ENCODE peak calls at places on chromosomes 5 and 9, in four cellular contexts. Q is DND-41, G is astrocyte, T is aorta. O is an unnamed sample.

GRCh38 chr5:54764691-54765090 is 220.7 kb downstream of the ESM1 start:
- DNase-seq in Q (no peak), G (no peak), T (no peak), O (no peak)

GRCh38 chr5:34914671-34915138 is 599 bp downstream of the RAD1 start:
- DNase-seq in Q (peak), G (peak), T (peak), O (no peak)

GRCh38 chr5:75331-76320 is 16.3 kb upstream of the PLEKHG4B start:
- DNase-seq in Q (no peak), G (no peak), T (no peak), O (no peak)

GRCh38 chr9:134935056-134936020 is 17.6 kb upstream of the FCN1 start:
- DNase-seq in Q (no peak), G (no peak), T (no peak), O (no peak)

GRCh38 chr9:83062653-83063527 is at the start of gene RASEF:
- DNase-seq in Q (no peak), G (peak), T (no peak), O (no peak)

GRCh38 chr5:149834246-149834855 is 104.2 kb downstream of the PPARGC1B start:
- DNase-seq in Q (peak), G (peak), T (peak), O (no peak)

GRCh38 chr5:126816649-126817048 is 39.7 kb downstream of the LMNB1 start:
- DNase-seq in Q (no peak), G (no peak), T (no peak), O (no peak)

GRCh38 chr5:172541119-172541763 is 86.9 kb upstream of the SH3PXD2B start:
- DNase-seq in Q (no peak), G (no peak), T (no peak), O (peak)

GRCh38 chr9:129354498-129354897 is 176.4 kb upstream of the IER5L start:
- DNase-seq in Q (no peak), G (no peak), T (no peak), O (no peak)

GRCh38 chr5:175035882-175036533 is 311.6 kb downstream of the MSX2 start:
- DNase-seq in Q (no peak), G (no peak), T (no peak), O (no peak)

GRCh38 chr9:121360975-121361374 is 9.1 kb downstream of the STOM start:
- DNase-seq in Q (no peak), G (peak), T (no peak), O (no peak)

GRCh38 chr5:127700237-127700766 is 2.9 kb upstream of the CCDC192 start:
- DNase-seq in Q (no peak), G (no peak), T (no peak), O (no peak)

GRCh38 chr5:141850183-141850768 is 27.9 kb downstream of the PCDH1 start:
- DNase-seq in Q (peak), G (no peak), T (no peak), O (no peak)

GRCh38 chr5:54651482-54652076 is 134.0 kb downstream of the SNX18 start:
- DNase-seq in Q (no peak), G (peak), T (peak), O (peak)

GRCh38 chr9:92746567-92747458 is 17.8 kb downstream of the BICD2 start:
- DNase-seq in Q (no peak), G (peak), T (no peak), O (peak)

GRCh38 chr9:35114113-35114847 is 1.4 kb downstream of the ATOSB start:
- DNase-seq in Q (peak), G (peak), T (peak), O (peak)

GRCh38 chr5:159582756-159583523 is 252.7 kb upstream of the IL12B start:
- DNase-seq in Q (no peak), G (peak), T (no peak), O (no peak)

GRCh38 chr5:157471709-157472108 is 11.7 kb downstream of the NIPAL4 start:
- DNase-seq in Q (no peak), G (no peak), T (no peak), O (no peak)

GRCh38 chr5:7592910-7593309 is 197.0 kb downstream of the ADCY2 start:
- DNase-seq in Q (peak), G (no peak), T (no peak), O (no peak)

GRCh38 chr5:103373576-103374472 is 115.3 kb downstream of the MACIR start:
- DNase-seq in Q (no peak), G (no peak), T (no peak), O (no peak)

GRCh38 chr5:102554092-102554491 is 55.3 kb upstream of the SLCO6A1 start:
- DNase-seq in Q (no peak), G (peak), T (no peak), O (no peak)

GRCh38 chr5:41788800-41789395 is 81.3 kb downstream of the OXCT1 start:
- DNase-seq in Q (no peak), G (peak), T (no peak), O (no peak)

GRCh38 chr9:126419475-126419874 is 92.8 kb downstream of the MVB12B start:
- DNase-seq in Q (no peak), G (peak), T (no peak), O (no peak)

GRCh38 chr5:146541956-146542849 is 26.2 kb upstream of the GPR151 start:
- DNase-seq in Q (peak), G (peak), T (peak), O (peak)

GRCh38 chr5:122985006-122985700 is 51.4 kb downstream of the PPIC start:
- DNase-seq in Q (no peak), G (no peak), T (no peak), O (no peak)

DNA sequence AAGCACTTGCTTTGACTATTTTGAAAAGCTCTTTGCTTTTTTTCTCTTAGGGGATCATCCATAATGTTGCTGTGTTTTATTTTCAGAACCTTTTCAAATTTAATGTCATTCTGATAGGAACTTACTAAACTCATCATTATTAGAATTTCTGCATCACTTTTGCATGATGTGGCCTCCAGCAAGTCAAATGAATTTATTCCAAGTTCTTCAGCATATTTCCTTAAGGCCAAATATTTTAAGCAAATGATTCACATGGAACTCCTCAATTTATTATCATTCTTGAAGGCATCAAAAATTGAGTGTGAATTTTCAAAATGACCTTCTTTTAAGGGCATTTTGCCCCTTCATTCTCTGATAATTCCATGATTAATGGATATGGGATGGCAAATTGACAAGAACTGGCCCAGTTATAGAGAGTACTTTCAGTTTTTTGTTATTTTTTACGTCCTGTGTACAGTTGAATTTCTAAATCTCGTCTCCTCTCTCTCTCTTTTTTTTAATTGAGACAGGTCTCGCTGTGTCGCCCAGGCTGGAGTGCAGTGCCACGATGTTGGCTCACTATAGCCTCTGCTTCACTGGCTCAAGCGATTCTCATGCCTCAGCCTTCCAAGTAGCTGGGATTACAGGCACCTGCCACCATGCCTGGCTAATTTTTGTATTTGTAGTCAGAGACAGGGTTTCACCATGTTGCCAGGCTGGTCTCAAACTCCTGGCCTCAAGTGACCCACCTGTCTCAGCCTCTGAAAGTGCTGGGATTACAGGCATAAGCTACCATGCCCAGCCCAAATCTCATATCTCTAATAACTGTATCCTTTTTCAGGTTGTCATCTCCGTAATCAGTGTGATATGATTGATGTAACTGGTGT is 29.1 kb downstream of the GPR21 start:
- DNase-seq in Q (no peak), G (peak), T (no peak), O (no peak)
- H3K27ac ChIP-seq in Q (no peak), G (no peak), T (peak), O (peak)

GRCh38 chr5:161089569-161089968 is 237.6 kb upstream of the ATP10B start:
- DNase-seq in Q (no peak), G (no peak), T (no peak), O (no peak)

GRCh38 chr5:161084108-161084507 is 232.1 kb upstream of the ATP10B start:
- DNase-seq in Q (no peak), G (no peak), T (no peak), O (no peak)

GRCh38 chr5:161085081-161085480 is 233.1 kb upstream of the ATP10B start:
- DNase-seq in Q (no peak), G (no peak), T (no peak), O (no peak)

DNA sequence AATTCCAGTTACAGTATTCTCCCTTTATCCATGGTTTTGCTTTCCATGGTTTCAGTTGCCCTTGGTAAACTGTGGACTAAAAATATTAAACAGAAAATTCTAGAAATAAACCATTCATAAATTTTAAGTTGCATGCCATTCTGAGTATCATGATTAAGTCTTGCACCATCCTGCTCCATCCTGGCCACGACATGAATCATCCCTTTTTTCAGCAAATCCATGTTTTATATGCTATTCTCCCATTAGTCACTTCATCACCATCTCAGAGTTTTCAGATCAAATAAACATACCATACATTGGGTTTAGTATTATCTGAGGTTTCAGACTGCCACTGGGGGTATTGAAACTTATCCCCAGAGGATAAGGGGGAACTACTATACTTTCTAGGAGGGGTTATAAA is 234.4 kb upstream of the ATP10B start:
- DNase-seq in Q (no peak), G (peak), T (no peak), O (no peak)
- H3K27ac ChIP-seq in Q (no peak), G (peak), T (no peak), O (no peak)

GRCh38 chr9:131257266-131258025 is 18.9 kb downstream of the FAM78A start:
- DNase-seq in Q (peak), G (no peak), T (no peak), O (no peak)

GRCh38 chr9:131255731-131256197 is 20.5 kb downstream of the FAM78A start:
- DNase-seq in Q (peak), G (no peak), T (peak), O (no peak)

GRCh38 chr9:131254107-131254491 is 22.2 kb downstream of the FAM78A start:
- DNase-seq in Q (no peak), G (no peak), T (peak), O (no peak)

GRCh38 chr9:131252120-131252519 is 24.2 kb downstream of the FAM78A start:
- DNase-seq in Q (no peak), G (no peak), T (peak), O (no peak)
- H3K27ac ChIP-seq in Q (peak), G (no peak), T (no peak), O (no peak)

DNA sequence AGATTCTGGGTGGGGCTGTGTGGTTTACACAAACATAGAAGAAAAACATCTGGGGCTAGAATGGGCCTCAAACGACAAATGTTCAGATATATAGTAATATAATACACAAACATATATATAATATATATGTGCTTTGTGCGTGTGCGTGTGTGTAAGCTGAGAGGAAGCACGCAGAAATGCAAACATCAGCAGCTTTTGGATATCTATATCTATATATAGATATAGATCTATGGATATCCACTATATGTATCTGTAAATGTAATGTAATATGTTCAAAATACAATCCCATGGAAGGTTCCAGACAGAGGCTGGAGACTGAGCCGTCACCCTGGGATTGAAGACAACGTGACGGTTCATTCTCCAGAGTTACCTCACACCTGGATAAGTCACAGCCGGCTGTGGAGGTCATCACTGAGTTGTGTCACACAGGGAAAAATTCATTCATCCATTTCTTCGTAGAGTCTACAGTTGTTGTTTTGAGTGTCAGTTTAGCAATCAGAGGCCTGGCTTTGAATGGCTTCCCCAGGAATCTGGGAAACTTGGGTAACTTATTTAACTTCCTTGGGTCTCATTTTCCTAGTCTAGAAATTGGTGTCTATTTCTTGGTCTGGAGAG is 123.0 kb upstream of the CPEB4 start:
- DNase-seq in Q (no peak), G (no peak), T (no peak), O (no peak)
- H3K27ac ChIP-seq in Q (no peak), G (peak), T (no peak), O (no peak)

GRCh38 chr9:124570942-124571666 is 63.9 kb upstream of the NR5A1 start:
- DNase-seq in Q (no peak), G (no peak), T (no peak), O (no peak)

GRCh38 chr9:124574944-124575343 is 67.7 kb upstream of the NR5A1 start:
- DNase-seq in Q (no peak), G (peak), T (no peak), O (no peak)

GRCh38 chr9:124576751-124577150 is 69.6 kb upstream of the NR5A1 start:
- DNase-seq in Q (no peak), G (no peak), T (no peak), O (no peak)

GRCh38 chr9:124569942-124570341 is 62.7 kb upstream of the NR5A1 start:
- DNase-seq in Q (no peak), G (no peak), T (no peak), O (no peak)

DNA sequence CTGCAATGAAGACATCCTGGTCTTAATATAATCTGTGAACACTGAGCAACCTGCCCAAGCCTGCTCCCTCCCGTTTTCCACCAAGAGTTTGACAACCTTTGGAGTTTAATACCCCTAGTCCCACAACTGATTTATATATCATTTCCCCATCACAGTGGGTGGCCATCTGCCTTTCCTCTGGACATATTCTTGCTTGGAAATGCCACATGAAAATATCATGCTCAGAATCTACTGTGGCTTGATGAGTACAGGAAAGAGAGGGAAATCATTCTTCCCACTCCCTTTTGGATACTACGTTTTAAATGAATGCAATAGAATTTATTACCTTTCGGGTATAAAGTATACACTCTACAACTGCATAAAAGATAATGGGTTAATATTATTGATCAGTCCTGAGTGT is 67.3 kb upstream of the NR5A1 start:
- DNase-seq in Q (no peak), G (no peak), T (no peak), O (no peak)
- H3K27ac ChIP-seq in Q (no peak), G (no peak), T (no peak), O (no peak)